ENCODE peak calls at places on chromosomes 2 and 18, in four cellular contexts. J is GM04504; N is NCI-H1417; W is naive thymus-derived CD8-positive, alpha-beta T cell. Y is an unnamed sample.

GRCh38 chr2:46471-47345 is at the start of gene FAM110C:
- DNase-seq in J (no peak), W (peak), N (peak), Y (peak)

GRCh38 chr2:74441690-74442482 is at the start of gene RTKN:
- DNase-seq in J (no peak), W (no peak), N (no peak), Y (no peak)

GRCh38 chr2:26605195-26605968 is 35.8 kb downstream of the CIB4 start:
- DNase-seq in W (no peak), N (peak), J (peak), Y (peak)

GRCh38 chr18:23071285-23071684 is 64.0 kb upstream of the CABLES1 start:
- DNase-seq in W (peak), J (no peak), N (no peak), Y (no peak)

GRCh38 chr18:12376034-12376717 is 851 bp downstream of the AFG3L2 start:
- DNase-seq in N (peak), J (no peak), W (no peak), Y (no peak)

GRCh38 chr18:41647914-41648313 is 307.1 kb upstream of the PIK3C3 start:
- DNase-seq in N (no peak), W (no peak), J (no peak), Y (no peak)

GRCh38 chr2:26246818-26247217 is 2.1 kb downstream of the HADHB start:
- DNase-seq in N (no peak), J (no peak), W (no peak), Y (no peak)

GRCh38 chr2:215904101-215904500 is 109.2 kb downstream of the MREG start:
- DNase-seq in N (no peak), J (no peak), W (no peak), Y (no peak)

GRCh38 chr18:53018791-53019190 is 678.8 kb downstream of the DCC start:
- DNase-seq in N (no peak), W (no peak), J (no peak), Y (no peak)

GRCh38 chr2:210094787-210095186 is 76.4 kb downstream of the KANSL1L start:
- DNase-seq in J (no peak), W (no peak), N (no peak), Y (no peak)

GRCh38 chr2:26846881-26847662 is 860 bp upstream of the DPYSL5 start:
- DNase-seq in W (no peak), J (no peak), N (no peak), Y (no peak)

GRCh38 chr2:222646008-222646407 is 9.9 kb downstream of the FARSB start:
- DNase-seq in J (no peak), W (no peak), N (no peak), Y (no peak)

GRCh38 chr2:76984359-76984758 is 537.8 kb downstream of the LRRTM4 start:
- DNase-seq in W (no peak), N (no peak), J (no peak), Y (no peak)

GRCh38 chr2:187749804-187750431 is 195.7 kb upstream of the TFPI start:
- DNase-seq in N (no peak), J (no peak), W (no peak), Y (no peak)

GRCh38 chr2:240957656-240958365 is 40.6 kb upstream of the SNED1 start:
- DNase-seq in J (no peak), W (no peak), N (no peak), Y (peak)

GRCh38 chr2:30690126-30690561 is 117.1 kb downstream of the CAPN13 start:
- DNase-seq in N (no peak), J (no peak), W (no peak), Y (no peak)

GRCh38 chr2:26033270-26033768 is 565 bp upstream of the RAB10 start:
- DNase-seq in J (peak), N (peak), W (no peak), Y (peak)

GRCh38 chr18:23232331-23232730 is 97.0 kb downstream of the CABLES1 start:
- DNase-seq in J (no peak), N (peak), W (no peak), Y (no peak)

GRCh38 chr18:45521151-45521550 is 94.1 kb upstream of the SLC14A2 start:
- DNase-seq in N (no peak), W (no peak), J (peak), Y (no peak)

GRCh38 chr2:168961450-168962229 is 60.5 kb downstream of the G6PC2 start:
- DNase-seq in W (no peak), N (peak), J (peak), Y (no peak)

GRCh38 chr2:134169788-134170187 is 84.1 kb upstream of the MGAT5 start:
- DNase-seq in W (no peak), N (no peak), J (no peak), Y (no peak)

GRCh38 chr2:36616947-36617346 is 19.0 kb upstream of the FEZ2 start:
- DNase-seq in W (no peak), J (no peak), N (no peak), Y (no peak)

GRCh38 chr2:237765875-237766274 is 32.7 kb upstream of the RBM44 start:
- DNase-seq in N (no peak), J (no peak), W (no peak), Y (no peak)

GRCh38 chr18:9575558-9575957 is 38.8 kb downstream of the PPP4R1 start:
- DNase-seq in W (no peak), J (peak), N (peak), Y (peak)

GRCh38 chr2:529425-529824 is 147.8 kb downstream of the TMEM18 start:
- DNase-seq in J (no peak), W (no peak), N (peak), Y (no peak)

GRCh38 chr2:196459539-196459938 is 180.0 kb upstream of the CCDC150 start:
- DNase-seq in W (no peak), N (no peak), J (no peak), Y (no peak)

GRCh38 chr2:74952575-74952974 is 5.9 kb upstream of the POLE4 start:
- DNase-seq in J (no peak), N (no peak), W (no peak), Y (no peak)

GRCh38 chr18:12886498-12887126 is 2.6 kb upstream of the PTPN2 start:
- DNase-seq in N (no peak), J (no peak), W (no peak), Y (no peak)

GRCh38 chr2:144015036-144015435 is 504.9 kb downstream of the ZEB2 start:
- DNase-seq in J (no peak), W (no peak), N (no peak), Y (no peak)

GRCh38 chr2:64263315-64263714 is 119.1 kb upstream of the PELI1 start:
- DNase-seq in N (no peak), J (peak), W (no peak), Y (no peak)

GRCh38 chr2:176092270-176093144 is at the start of gene HOXD13:
- DNase-seq in J (no peak), N (no peak), W (no peak), Y (peak)

GRCh38 chr2:174632847-174633620 is 35.4 kb upstream of the WIPF1 start:
- DNase-seq in W (no peak), J (no peak), N (no peak), Y (no peak)

GRCh38 chr2:156476516-156477206 is 40.5 kb downstream of the GPD2 start:
- DNase-seq in W (no peak), N (no peak), J (no peak), Y (no peak)